ENCODE peak calls at places on chromosomes 6 and 20, in eight cellular contexts. O, C, E, S, V, Z, X and G are unnamed samples.

GRCh38 chr6:91606148-91606901 is 1019.5 kb upstream of the MAP3K7 start:
- DNase-seq in O (no peak), C (no peak), E (no peak), S (no peak), V (no peak), Z (no peak), X (no peak), G (no peak)

GRCh38 chr6:87714093-87714809 is 12.2 kb upstream of the AKIRIN2 start:
- DNase-seq in O (no peak), C (no peak), E (no peak), S (no peak), V (no peak), Z (no peak), X (no peak), G (no peak)

GRCh38 chr20:38545771-38546170 is 35.2 kb upstream of the ADIG start:
- DNase-seq in O (no peak), C (no peak), E (no peak), S (no peak), V (no peak), Z (no peak), X (no peak), G (no peak)

GRCh38 chr6:17054647-17055046 is 47.2 kb upstream of the STMND1 start:
- DNase-seq in O (no peak), C (no peak), E (no peak), S (no peak), V (no peak), Z (no peak), X (no peak), G (no peak)

GRCh38 chr6:118812972-118813371 is 81.0 kb upstream of the ASF1A start:
- DNase-seq in O (no peak), C (no peak), E (no peak), S (no peak), V (no peak), Z (no peak), X (no peak), G (no peak)

GRCh38 chr6:37433657-37434271 is 743 bp downstream of the CMTR1 start:
- DNase-seq in O (no peak), C (peak), E (no peak), S (no peak), V (no peak), Z (no peak), X (no peak), G (peak)

GRCh38 chr6:21386744-21387143 is 206.8 kb upstream of the SOX4 start:
- DNase-seq in O (no peak), C (no peak), E (no peak), S (no peak), V (no peak), Z (no peak), X (no peak), G (no peak)

GRCh38 chr6:108526739-108527174 is 34.0 kb upstream of the FOXO3 start:
- DNase-seq in O (no peak), C (no peak), E (no peak), S (no peak), V (no peak), Z (no peak), X (no peak), G (peak)

GRCh38 chr6:25278557-25278913 is 639 bp upstream of the CARMIL1 start:
- DNase-seq in O (no peak), C (no peak), E (no peak), S (no peak), V (no peak), Z (no peak), X (no peak), G (no peak)

GRCh38 chr6:166955121-166955864 is 1.1 kb downstream of the RNASET2 start:
- DNase-seq in O (peak), C (no peak), E (peak), S (peak), V (no peak), Z (no peak), X (no peak), G (no peak)

GRCh38 chr20:965956-966355 is 36.2 kb downstream of the RSPO4 start:
- DNase-seq in O (no peak), C (no peak), E (no peak), S (no peak), V (no peak), Z (no peak), X (no peak), G (no peak)

GRCh38 chr20:13221673-13222318 is 722 bp downstream of the ISM1 start:
- DNase-seq in O (peak), C (peak), E (no peak), S (peak), V (peak), Z (peak), X (peak), G (peak)

GRCh38 chr20:57772349-57772964 is 62.6 kb upstream of the PMEPA1 start:
- DNase-seq in O (no peak), C (no peak), E (no peak), S (no peak), V (no peak), Z (no peak), X (no peak), G (no peak)

GRCh38 chr6:42451146-42451594 is 556 bp downstream of the TRERF1 start:
- DNase-seq in O (no peak), C (no peak), E (no peak), S (no peak), V (no peak), Z (no peak), X (no peak), G (no peak)

GRCh38 chr6:149593443-149593842 is 27.3 kb downstream of the GINM1 start:
- DNase-seq in O (no peak), C (no peak), E (no peak), S (no peak), V (no peak), Z (no peak), X (no peak), G (no peak)

GRCh38 chr6:119269266-119270103 is 80.1 kb downstream of the MAN1A1 start:
- DNase-seq in O (no peak), C (no peak), E (no peak), S (no peak), V (no peak), Z (no peak), X (no peak), G (no peak)

GRCh38 chr20:44585042-44585968 is 2.9 kb downstream of the PKIG start:
- DNase-seq in O (no peak), C (no peak), E (no peak), S (no peak), V (no peak), Z (no peak), X (no peak), G (no peak)

GRCh38 chr6:44569931-44570385 is 182.5 kb downstream of the CDC5L start:
- DNase-seq in O (peak), C (peak), E (no peak), S (peak), V (no peak), Z (peak), X (no peak), G (no peak)

GRCh38 chr6:49030621-49031020 is 432.4 kb downstream of the MMUT start:
- DNase-seq in O (no peak), C (no peak), E (no peak), S (no peak), V (no peak), Z (no peak), X (no peak), G (no peak)

GRCh38 chr20:40669692-40670091 is 19.3 kb downstream of the MAFB start:
- DNase-seq in O (no peak), C (no peak), E (peak), S (no peak), V (no peak), Z (no peak), X (no peak), G (no peak)

GRCh38 chr6:52392944-52393343 is 27.2 kb upstream of the EFHC1 start:
- DNase-seq in O (no peak), C (no peak), E (no peak), S (no peak), V (no peak), Z (no peak), X (no peak), G (no peak)

GRCh38 chr20:6908673-6909072 is 141.2 kb downstream of the BMP2 start:
- DNase-seq in O (no peak), C (no peak), E (no peak), S (no peak), V (no peak), Z (no peak), X (no peak), G (no peak)

GRCh38 chr6:125314019-125314581 is 12.3 kb upstream of the HDDC2 start:
- DNase-seq in O (peak), C (peak), E (peak), S (no peak), V (peak), Z (peak), X (no peak), G (no peak)

GRCh38 chr6:45378324-45378926 is 691 bp upstream of the SUPT3H start:
- DNase-seq in O (no peak), C (no peak), E (peak), S (peak), V (no peak), Z (peak), X (no peak), G (no peak)

GRCh38 chr6:154298297-154298696 is 58.3 kb downstream of the IPCEF1 start:
- DNase-seq in O (no peak), C (no peak), E (no peak), S (no peak), V (no peak), Z (no peak), X (no peak), G (no peak)

GRCh38 chr6:2749972-2750600 is 636 bp downstream of the MYLK4 start:
- DNase-seq in O (peak), C (no peak), E (peak), S (peak), V (peak), Z (peak), X (no peak), G (no peak)

GRCh38 chr6:44219053-44219814 is 2.5 kb downstream of the MYMX start:
- DNase-seq in O (peak), C (peak), E (peak), S (peak), V (no peak), Z (peak), X (no peak), G (peak)

GRCh38 chr20:38132910-38133501 is 32.1 kb downstream of the TGM2 start:
- DNase-seq in O (no peak), C (no peak), E (no peak), S (peak), V (no peak), Z (no peak), X (no peak), G (no peak)

GRCh38 chr20:23061713-23062561 is 12.5 kb upstream of the THBD start:
- DNase-seq in O (peak), C (no peak), E (no peak), S (no peak), V (no peak), Z (no peak), X (no peak), G (no peak)

GRCh38 chr6:134287863-134288537 is 29.9 kb downstream of the SGK1 start:
- DNase-seq in O (no peak), C (no peak), E (no peak), S (no peak), V (no peak), Z (no peak), X (no peak), G (no peak)

GRCh38 chr6:148573922-148574321 is 172.9 kb upstream of the UST start:
- DNase-seq in O (no peak), C (no peak), E (no peak), S (no peak), V (no peak), Z (no peak), X (no peak), G (no peak)

GRCh38 chr6:102571236-102571908 is 1177.9 kb downstream of the GRIK2 start:
- DNase-seq in O (no peak), C (no peak), E (no peak), S (no peak), V (no peak), Z (no peak), X (no peak), G (no peak)

GRCh38 chr20:16476032-16476431 is 97.2 kb downstream of the KIF16B start:
- DNase-seq in O (no peak), C (no peak), E (no peak), S (no peak), V (peak), Z (peak), X (no peak), G (no peak)

GRCh38 chr6:112745765-112746164 is 398.6 kb downstream of the RFPL4B start:
- DNase-seq in O (no peak), C (no peak), E (no peak), S (no peak), V (no peak), Z (no peak), X (no peak), G (no peak)

GRCh38 chr20:63657937-63658748 is at the start of gene RTEL1:
- DNase-seq in O (peak), C (peak), E (peak), S (peak), V (peak), Z (peak), X (no peak), G (peak)
- TF ChIP-seq POLR2A in O (peak), C (peak), E (no peak), S (no peak), V (no peak), Z (no peak), X (no peak), G (no peak)

DNA sequence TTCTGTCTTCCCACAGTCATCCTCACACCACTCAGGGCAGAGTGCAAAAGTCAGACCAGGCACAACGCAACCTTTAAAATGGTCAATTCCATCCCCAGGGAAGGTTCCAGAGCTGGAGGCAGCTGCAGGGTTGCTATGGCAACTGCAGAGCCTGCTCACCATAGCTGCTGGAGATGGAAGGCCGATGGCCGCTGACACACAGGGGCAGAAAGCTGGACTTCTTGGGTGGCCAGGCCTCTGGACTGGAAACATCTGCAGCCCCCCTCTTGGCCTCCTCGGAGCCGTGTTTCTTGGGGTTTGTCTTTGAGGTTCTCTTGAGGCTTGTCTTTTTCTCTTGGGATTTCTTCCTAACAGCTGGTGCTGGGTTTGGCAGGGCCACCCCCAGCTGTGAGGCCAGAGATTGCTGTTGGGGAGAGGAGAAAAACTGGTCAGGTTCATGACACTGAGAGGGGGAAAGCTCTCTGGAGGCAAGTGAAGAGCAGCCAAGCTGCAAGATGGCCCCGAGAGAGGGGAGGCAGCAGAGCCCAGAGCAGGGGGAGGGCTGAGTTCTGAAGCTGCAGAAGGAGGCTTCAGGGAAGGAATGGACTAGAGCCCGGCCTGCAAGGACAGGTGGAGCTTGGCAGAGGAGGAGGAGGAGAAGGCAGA is 10.2 kb downstream of the BNIP5 start:
- DNase-seq in O (no peak), C (no peak), E (no peak), S (no peak), V (no peak), Z (no peak), X (no peak), G (no peak)
- TF ChIP-seq POLR2AphosphoS5 in O (no peak), C (no peak), E (no peak), S (no peak), V (no peak), Z (no peak), X (no peak), G (no peak)

GRCh38 chr20:24531202-24531601 is 61.8 kb downstream of the SYNDIG1 start:
- DNase-seq in O (no peak), C (no peak), E (no peak), S (no peak), V (no peak), Z (no peak), X (no peak), G (no peak)

GRCh38 chr20:24531626-24532419 is 62.4 kb downstream of the SYNDIG1 start:
- DNase-seq in O (no peak), C (no peak), E (no peak), S (no peak), V (no peak), Z (no peak), X (no peak), G (no peak)

GRCh38 chr20:24534282-24534681 is 64.9 kb downstream of the SYNDIG1 start:
- DNase-seq in O (no peak), C (no peak), E (no peak), S (no peak), V (no peak), Z (no peak), X (no peak), G (no peak)

GRCh38 chr20:24535956-24536730 is 66.7 kb downstream of the SYNDIG1 start:
- DNase-seq in O (no peak), C (no peak), E (no peak), S (no peak), V (no peak), Z (no peak), X (no peak), G (no peak)

DNA sequence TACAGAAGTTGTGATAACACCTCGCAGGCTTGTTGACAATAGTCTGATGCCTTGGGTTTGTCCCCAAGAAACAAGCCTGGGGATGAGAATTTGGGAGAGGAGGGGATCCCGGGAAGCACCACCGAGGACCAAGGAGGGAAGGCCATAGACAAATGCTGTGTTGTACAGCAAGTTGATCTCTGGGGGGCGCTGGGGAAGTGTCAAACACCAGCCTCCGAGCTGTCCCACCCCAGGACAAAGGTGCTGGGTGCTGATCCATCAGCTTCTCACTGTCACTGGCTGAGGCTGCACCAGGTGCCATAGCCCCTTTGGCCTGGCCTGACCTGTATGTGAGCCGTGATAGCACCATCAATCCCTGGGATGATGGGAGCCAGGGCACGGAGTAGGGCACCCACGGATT is 64.0 kb downstream of the SYNDIG1 start:
- DNase-seq in O (no peak), C (no peak), E (no peak), S (no peak), V (no peak), Z (no peak), X (no peak), G (no peak)
- TF ChIP-seq POLR2A in O (no peak), C (no peak), E (no peak), S (no peak), V (no peak), Z (no peak), X (no peak), G (no peak)

GRCh38 chr6:131136021-131136847 is 967 bp downstream of the AKAP7 start:
- DNase-seq in O (peak), C (no peak), E (no peak), S (no peak), V (no peak), Z (no peak), X (no peak), G (no peak)

GRCh38 chr6:131134950-131135243 is 370 bp upstream of the AKAP7 start:
- DNase-seq in O (no peak), C (no peak), E (no peak), S (no peak), V (no peak), Z (no peak), X (no peak), G (no peak)

GRCh38 chr6:131134220-131134831 is 941 bp upstream of the AKAP7 start:
- DNase-seq in O (no peak), C (no peak), E (no peak), S (no peak), V (no peak), Z (peak), X (no peak), G (no peak)

GRCh38 chr6:131132360-131132759 is 2.9 kb upstream of the AKAP7 start:
- DNase-seq in O (no peak), C (no peak), E (no peak), S (no peak), V (no peak), Z (no peak), X (no peak), G (no peak)

GRCh38 chr6:131135244-131136020 is at the start of gene AKAP7:
- DNase-seq in O (peak), C (peak), E (peak), S (peak), V (peak), Z (peak), X (no peak), G (peak)
- TF ChIP-seq POLR2AphosphoS5 in O (peak), C (peak), E (no peak), S (peak), V (peak), Z (peak), X (peak), G (no peak)

DNA sequence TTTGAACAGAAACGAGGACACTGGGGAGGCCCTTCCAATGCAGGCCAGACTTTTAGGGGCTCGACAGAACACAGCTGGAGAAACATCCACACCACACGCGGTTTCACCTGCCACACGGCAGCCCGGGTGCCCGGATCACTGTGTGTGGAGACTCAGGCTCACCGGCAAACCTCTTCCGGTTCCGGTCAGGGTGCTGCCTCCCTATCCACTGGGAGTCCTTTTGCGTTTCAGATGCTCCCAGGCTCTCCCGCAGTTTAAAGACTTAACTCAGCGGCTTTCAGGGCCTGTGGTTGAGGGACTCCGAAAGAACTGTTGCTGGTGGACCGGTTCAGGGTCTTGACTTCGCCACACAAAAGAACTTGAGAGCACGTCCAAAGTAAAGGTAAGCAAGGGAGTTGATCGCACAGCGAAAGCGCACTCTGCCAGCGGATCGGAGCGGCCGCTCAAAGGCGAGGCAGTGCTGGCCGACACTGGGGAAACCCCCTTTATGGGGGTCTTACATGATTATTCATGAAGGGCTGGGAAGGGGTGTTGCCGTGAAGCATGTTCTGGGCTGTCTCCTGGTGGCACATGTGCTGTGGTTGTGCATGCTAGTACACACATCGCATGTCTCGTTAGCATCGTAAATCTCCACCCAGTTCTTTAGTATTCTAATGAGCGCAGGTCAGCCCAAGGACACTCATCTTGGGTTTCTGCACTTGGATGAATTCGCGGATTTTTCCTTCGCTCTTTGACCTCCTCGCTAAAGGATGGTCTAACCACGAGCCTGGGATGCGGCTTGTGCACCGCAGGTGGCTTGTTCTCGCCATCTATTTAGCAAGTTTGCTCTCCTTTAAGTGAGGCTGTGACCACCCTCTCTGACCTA is 180.3 kb downstream of the CDH26 start:
- DNase-seq in O (peak), C (no peak), E (peak), S (peak), V (no peak), Z (peak), X (no peak), G (no peak)
- TF ChIP-seq POLR2A in O (no peak), C (no peak), E (no peak), S (no peak), V (no peak), Z (no peak), X (no peak), G (no peak)

GRCh38 chr6:156107514-156108150 is 652.0 kb upstream of the NOX3 start:
- DNase-seq in O (no peak), C (no peak), E (no peak), S (no peak), V (no peak), Z (peak), X (no peak), G (no peak)
- TF ChIP-seq POLR2AphosphoS5 in O (no peak), C (no peak), E (no peak), S (no peak), V (no peak), Z (no peak), X (no peak), G (no peak)